ENCODE peak calls at places on chromosomes 12 and 14, in five cellular contexts. One of them, this sample, is unnamed.

GRCh38 chr12:69623970-69624369 is 13.3 kb upstream of the LRRC10 start:
- DNase-seq in mammary epithelial cell: no peak
- DNase-seq in PC-9: no peak
- DNase-seq in neural progenitor cell: no peak
- DNase-seq in HCT116: no peak
- DNase-seq in this sample: no peak

GRCh38 chr14:39268393-39268792 is 34.7 kb downstream of the MIA2 start:
- DNase-seq in mammary epithelial cell: peak
- DNase-seq in PC-9: no peak
- DNase-seq in neural progenitor cell: peak
- DNase-seq in HCT116: no peak
- DNase-seq in this sample: no peak

GRCh38 chr12:30796891-30797371 is 42.2 kb upstream of the CAPRIN2 start:
- DNase-seq in mammary epithelial cell: peak
- DNase-seq in PC-9: peak
- DNase-seq in neural progenitor cell: peak
- DNase-seq in HCT116: no peak
- DNase-seq in this sample: no peak

GRCh38 chr12:59403259-59403932 is 192.4 kb upstream of the SLC16A7 start:
- DNase-seq in mammary epithelial cell: peak
- DNase-seq in PC-9: peak
- DNase-seq in neural progenitor cell: peak
- DNase-seq in HCT116: peak
- DNase-seq in this sample: peak

GRCh38 chr14:41449057-41449456 is 157.6 kb upstream of the LRFN5 start:
- DNase-seq in mammary epithelial cell: no peak
- DNase-seq in PC-9: no peak
- DNase-seq in neural progenitor cell: no peak
- DNase-seq in HCT116: no peak
- DNase-seq in this sample: no peak

GRCh38 chr12:75048763-75049162 is 160.9 kb downstream of the KCNC2 start:
- DNase-seq in mammary epithelial cell: no peak
- DNase-seq in PC-9: no peak
- DNase-seq in neural progenitor cell: no peak
- DNase-seq in HCT116: no peak
- DNase-seq in this sample: no peak

GRCh38 chr12:119959435-119959834 is 29.6 kb upstream of the BICDL1 start:
- DNase-seq in mammary epithelial cell: no peak
- DNase-seq in PC-9: no peak
- DNase-seq in neural progenitor cell: no peak
- DNase-seq in HCT116: no peak
- DNase-seq in this sample: no peak

GRCh38 chr12:130420071-130420470 is 82.4 kb downstream of the PIWIL1 start:
- DNase-seq in mammary epithelial cell: no peak
- DNase-seq in PC-9: no peak
- DNase-seq in neural progenitor cell: no peak
- DNase-seq in HCT116: no peak
- DNase-seq in this sample: no peak

GRCh38 chr12:22333751-22334695 is 484 bp downstream of the ST8SIA1 start:
- DNase-seq in mammary epithelial cell: no peak
- DNase-seq in PC-9: no peak
- DNase-seq in neural progenitor cell: peak
- DNase-seq in HCT116: no peak
- DNase-seq in this sample: no peak

GRCh38 chr12:22334696-22335290 is at the start of gene ST8SIA1:
- DNase-seq in mammary epithelial cell: peak
- DNase-seq in PC-9: peak
- DNase-seq in neural progenitor cell: peak
- DNase-seq in HCT116: no peak
- DNase-seq in this sample: peak

GRCh38 chr12:22332191-22332590 is 2.3 kb downstream of the ST8SIA1 start:
- DNase-seq in mammary epithelial cell: no peak
- DNase-seq in PC-9: no peak
- DNase-seq in neural progenitor cell: no peak
- DNase-seq in HCT116: no peak
- DNase-seq in this sample: no peak

GRCh38 chr12:22333186-22333745 is 1.2 kb downstream of the ST8SIA1 start:
- DNase-seq in mammary epithelial cell: no peak
- DNase-seq in PC-9: no peak
- DNase-seq in neural progenitor cell: no peak
- DNase-seq in HCT116: no peak
- DNase-seq in this sample: no peak
- TF ChIP-seq EZH2 in mammary epithelial cell: no peak
- TF ChIP-seq EZH2 in PC-9: no peak
- TF ChIP-seq EZH2 in neural progenitor cell: no peak
- TF ChIP-seq EZH2 in HCT116: no peak
- TF ChIP-seq EZH2 in this sample: no peak

GRCh38 chr12:12267801-12268200 is 957 bp upstream of the LRP6 start:
- DNase-seq in mammary epithelial cell: no peak
- DNase-seq in PC-9: peak
- DNase-seq in neural progenitor cell: peak
- DNase-seq in HCT116: no peak
- DNase-seq in this sample: no peak
- H3K4me3 ChIP-seq in mammary epithelial cell: peak
- H3K4me3 ChIP-seq in PC-9: peak
- H3K4me3 ChIP-seq in neural progenitor cell: peak
- H3K4me3 ChIP-seq in HCT116: peak
- H3K4me3 ChIP-seq in this sample: peak

DNA sequence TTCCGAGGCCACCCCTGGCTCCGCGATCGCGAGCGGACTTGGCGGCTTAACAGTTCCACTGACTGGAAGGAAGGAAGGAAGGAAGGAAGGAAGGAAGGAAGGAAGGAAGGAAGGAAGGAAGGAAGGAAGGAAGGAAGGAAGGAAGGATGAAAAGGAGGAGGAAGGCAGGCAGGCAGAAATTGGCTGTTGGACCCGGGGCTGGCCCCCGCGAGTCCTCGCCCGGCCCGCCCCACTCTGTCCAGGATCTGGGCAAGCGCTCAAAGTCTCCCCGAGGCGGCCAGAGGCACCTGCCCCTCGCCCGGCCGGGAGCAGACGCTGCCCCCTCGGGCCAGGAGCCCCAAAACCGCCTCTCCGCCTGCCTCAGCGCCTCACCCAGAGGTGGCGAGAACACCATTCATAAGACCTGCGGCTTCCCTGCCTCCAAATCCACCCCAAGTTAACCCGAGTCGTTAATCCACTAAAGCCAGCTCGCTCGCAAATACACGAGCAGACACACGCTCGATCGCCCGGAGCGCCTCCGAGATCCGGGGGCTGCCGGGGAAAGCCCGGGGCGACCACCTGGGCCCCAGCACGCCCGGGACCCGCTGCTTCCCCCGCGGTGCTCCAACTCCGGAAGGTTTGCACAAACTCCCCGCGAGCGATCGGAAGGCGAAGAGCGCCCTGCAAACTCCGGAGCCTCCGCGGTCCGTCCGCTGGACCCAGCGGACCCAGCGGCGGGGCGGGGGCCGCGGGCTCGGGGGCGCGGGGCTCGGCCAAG is 844 bp downstream of the DPF3 start:
- DNase-seq in mammary epithelial cell: peak
- DNase-seq in PC-9: no peak
- DNase-seq in neural progenitor cell: peak
- DNase-seq in HCT116: no peak
- DNase-seq in this sample: peak
- TF ChIP-seq EZH2 in mammary epithelial cell: no peak
- TF ChIP-seq EZH2 in PC-9: no peak
- TF ChIP-seq EZH2 in neural progenitor cell: peak
- TF ChIP-seq EZH2 in HCT116: no peak
- TF ChIP-seq EZH2 in this sample: no peak

GRCh38 chr12:2053675-2054070 is 886 bp downstream of the CACNA1C start:
- DNase-seq in mammary epithelial cell: no peak
- DNase-seq in PC-9: no peak
- DNase-seq in neural progenitor cell: peak
- DNase-seq in HCT116: no peak
- DNase-seq in this sample: no peak

GRCh38 chr12:2058837-2059236 is 6.0 kb downstream of the CACNA1C start:
- DNase-seq in mammary epithelial cell: no peak
- DNase-seq in PC-9: no peak
- DNase-seq in neural progenitor cell: peak
- DNase-seq in HCT116: no peak
- DNase-seq in this sample: no peak

GRCh38 chr12:2057793-2058408 is 5.1 kb downstream of the CACNA1C start:
- DNase-seq in mammary epithelial cell: no peak
- DNase-seq in PC-9: no peak
- DNase-seq in neural progenitor cell: no peak
- DNase-seq in HCT116: no peak
- DNase-seq in this sample: peak

GRCh38 chr12:2054091-2055018 is 1.6 kb downstream of the CACNA1C start:
- DNase-seq in mammary epithelial cell: no peak
- DNase-seq in PC-9: no peak
- DNase-seq in neural progenitor cell: peak
- DNase-seq in HCT116: no peak
- DNase-seq in this sample: no peak

DNA sequence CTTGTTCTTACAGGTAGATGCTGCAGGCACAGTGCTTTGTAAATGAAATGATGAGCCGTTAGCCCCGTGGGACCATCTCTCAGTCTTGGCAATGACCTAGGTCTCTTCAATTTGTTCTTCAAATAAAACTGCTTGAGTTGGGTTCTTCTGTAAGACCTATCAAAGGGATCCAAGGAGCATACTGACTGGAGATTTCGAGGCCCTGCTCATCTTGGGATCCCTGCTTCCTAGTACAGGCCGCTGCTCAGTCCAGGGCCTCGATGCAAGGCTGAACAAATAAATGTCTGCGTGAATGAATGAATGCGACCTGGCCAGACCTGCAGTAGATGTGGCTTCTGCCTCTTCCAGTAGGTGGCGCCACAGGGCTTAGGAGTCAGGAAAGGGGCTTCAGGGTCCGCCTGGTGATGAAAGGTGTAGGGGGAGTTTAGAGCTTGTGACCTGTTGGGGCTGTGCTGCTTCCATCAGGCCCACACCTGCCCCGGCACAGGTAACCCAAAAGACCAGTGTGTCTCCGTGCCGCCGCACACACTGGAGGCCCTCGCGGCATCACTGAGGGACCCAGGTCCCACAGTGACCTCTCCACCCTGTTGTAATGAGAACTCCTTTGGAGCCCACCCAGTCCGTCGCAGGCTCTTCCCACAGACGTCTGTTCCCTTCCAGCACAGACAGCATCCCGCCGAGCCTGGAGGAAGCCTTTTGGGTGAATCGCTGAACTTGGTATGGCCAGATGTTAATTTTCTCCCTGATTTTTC is 4.4 kb downstream of the CACNA1C start:
- DNase-seq in mammary epithelial cell: peak
- DNase-seq in PC-9: peak
- DNase-seq in neural progenitor cell: peak
- DNase-seq in HCT116: peak
- DNase-seq in this sample: peak
- H3K4me3 ChIP-seq in mammary epithelial cell: no peak
- H3K4me3 ChIP-seq in PC-9: no peak
- H3K4me3 ChIP-seq in neural progenitor cell: no peak
- H3K4me3 ChIP-seq in HCT116: no peak
- H3K4me3 ChIP-seq in this sample: no peak

GRCh38 chr12:42807766-42808165 is 218.2 kb upstream of the PRICKLE1 start:
- DNase-seq in mammary epithelial cell: no peak
- DNase-seq in PC-9: no peak
- DNase-seq in neural progenitor cell: no peak
- DNase-seq in HCT116: no peak
- DNase-seq in this sample: no peak
- TF ChIP-seq EZH2 in mammary epithelial cell: no peak
- TF ChIP-seq EZH2 in PC-9: no peak
- TF ChIP-seq EZH2 in neural progenitor cell: no peak
- TF ChIP-seq EZH2 in HCT116: no peak
- TF ChIP-seq EZH2 in this sample: no peak

GRCh38 chr14:105416671-105417070 is 3.0 kb upstream of the MTA1 start:
- DNase-seq in mammary epithelial cell: no peak
- DNase-seq in PC-9: no peak
- DNase-seq in neural progenitor cell: no peak
- DNase-seq in HCT116: no peak
- DNase-seq in this sample: no peak

GRCh38 chr14:105414456-105415371 is 4.9 kb upstream of the MTA1 start:
- DNase-seq in mammary epithelial cell: peak
- DNase-seq in PC-9: peak
- DNase-seq in neural progenitor cell: peak
- DNase-seq in HCT116: no peak
- DNase-seq in this sample: peak

GRCh38 chr14:105413542-105413886 is 6.1 kb upstream of the MTA1 start:
- DNase-seq in mammary epithelial cell: no peak
- DNase-seq in PC-9: no peak
- DNase-seq in neural progenitor cell: no peak
- DNase-seq in HCT116: no peak
- DNase-seq in this sample: no peak

GRCh38 chr14:105418269-105419054 is 1.2 kb upstream of the MTA1 start:
- DNase-seq in mammary epithelial cell: no peak
- DNase-seq in PC-9: no peak
- DNase-seq in neural progenitor cell: no peak
- DNase-seq in HCT116: no peak
- DNase-seq in this sample: no peak

GRCh38 chr14:105415481-105416428 is 3.9 kb upstream of the MTA1 start:
- DNase-seq in mammary epithelial cell: no peak
- DNase-seq in PC-9: no peak
- DNase-seq in neural progenitor cell: no peak
- DNase-seq in HCT116: no peak
- DNase-seq in this sample: no peak
- H3K4me3 ChIP-seq in mammary epithelial cell: no peak
- H3K4me3 ChIP-seq in PC-9: peak
- H3K4me3 ChIP-seq in neural progenitor cell: peak
- H3K4me3 ChIP-seq in HCT116: no peak
- H3K4me3 ChIP-seq in this sample: peak

GRCh38 chr14:77125275-77126073 is 16.1 kb downstream of the ZDHHC22 start:
- DNase-seq in mammary epithelial cell: no peak
- DNase-seq in PC-9: no peak
- DNase-seq in neural progenitor cell: peak
- DNase-seq in HCT116: no peak
- DNase-seq in this sample: no peak
- TF ChIP-seq EZH2 in mammary epithelial cell: no peak
- TF ChIP-seq EZH2 in PC-9: no peak
- TF ChIP-seq EZH2 in neural progenitor cell: no peak
- TF ChIP-seq EZH2 in HCT116: no peak
- TF ChIP-seq EZH2 in this sample: no peak

DNA sequence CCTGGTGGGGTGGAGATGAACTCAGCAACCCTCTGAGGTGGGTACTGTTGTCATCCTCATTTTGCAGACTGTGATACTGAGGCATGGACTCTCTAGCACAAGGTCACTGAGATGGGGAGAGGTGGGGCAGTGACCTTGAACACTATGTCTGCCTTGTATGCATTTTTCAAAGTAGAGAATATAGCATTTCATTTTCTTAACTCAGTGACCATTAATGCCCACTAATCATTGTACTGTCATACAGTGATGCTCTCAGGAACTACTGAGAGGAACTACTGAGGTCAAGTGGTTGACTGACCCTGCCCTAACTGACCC is 2.1 kb downstream of the L3HYPDH start:
- DNase-seq in mammary epithelial cell: no peak
- DNase-seq in PC-9: no peak
- DNase-seq in neural progenitor cell: no peak
- DNase-seq in HCT116: no peak
- DNase-seq in this sample: no peak
- H3K4me3 ChIP-seq in mammary epithelial cell: peak
- H3K4me3 ChIP-seq in PC-9: peak
- H3K4me3 ChIP-seq in neural progenitor cell: no peak
- H3K4me3 ChIP-seq in HCT116: no peak
- H3K4me3 ChIP-seq in this sample: peak

This sample was measured in A673.